ENCODE peak calls at places on chromosomes 11 and 22, in six cellular contexts. W is LHCN-M2; Z is EH; N is fibroblast of gingiva; L is fibroblast of mammary gland; F is stimulated activated naive CD8-positive, alpha-beta T cell treated with anti-CD3 and anti-CD28 coated beads, Interleukin-15, Interleukin-2, amounts not matched to agents 100 U/mL and 50 U/mL, for 24 hours. U is an unnamed sample.

GRCh38 chr22:32649515-32650200 is 151.8 kb upstream of the TIMP3 start:
- DNase-seq in W (peak), Z (peak), N (no peak), L (peak), F (peak), U (no peak)

GRCh38 chr11:110096369-110096976 is 3.3 kb downstream of the ZC3H12C start:
- DNase-seq in W (no peak), Z (no peak), N (no peak), L (no peak), F (no peak), U (no peak)

GRCh38 chr11:112537846-112538330 is 277.2 kb upstream of the PLET1 start:
- DNase-seq in W (no peak), Z (peak), N (no peak), L (no peak), F (no peak), U (no peak)

GRCh38 chr11:13834463-13834862 is 128.1 kb upstream of the SPON1 start:
- DNase-seq in W (no peak), Z (no peak), N (no peak), L (no peak), F (no peak), U (no peak)

GRCh38 chr11:47983464-47984397 is 3.4 kb downstream of the PTPRJ start:
- DNase-seq in W (no peak), Z (peak), N (no peak), L (peak), F (no peak), U (no peak)

GRCh38 chr11:870127-870413 is 27.4 kb downstream of the TSPAN4 start:
- DNase-seq in W (no peak), Z (peak), N (no peak), L (no peak), F (no peak), U (no peak)

GRCh38 chr11:113159967-113160621 is 154.3 kb upstream of the TTC12 start:
- DNase-seq in W (no peak), Z (no peak), N (no peak), L (no peak), F (no peak), U (no peak)

GRCh38 chr11:17386331-17387084 is 2.0 kb downstream of the KCNJ11 start:
- DNase-seq in W (peak), Z (peak), N (no peak), L (peak), F (peak), U (peak)

GRCh38 chr22:35191412-35191811 is 65.9 kb upstream of the HMGXB4 start:
- DNase-seq in W (peak), Z (peak), N (peak), L (peak), F (no peak), U (peak)

GRCh38 chr22:46815896-46816721 is 53.7 kb downstream of the TBC1D22A start:
- DNase-seq in W (peak), Z (peak), N (peak), L (peak), F (no peak), U (peak)

GRCh38 chr11:132790466-132790865 is 741.8 kb downstream of the OPCML start:
- DNase-seq in W (no peak), Z (no peak), N (no peak), L (no peak), F (no peak), U (no peak)

GRCh38 chr11:128135451-128135850 is 451.9 kb downstream of the ETS1 start:
- DNase-seq in W (peak), Z (no peak), N (peak), L (no peak), F (no peak), U (no peak)

GRCh38 chr11:88375927-88376470 is 38.5 kb upstream of the CTSC start:
- DNase-seq in W (no peak), Z (no peak), N (no peak), L (no peak), F (no peak), U (no peak)

U was measured in HCEC 1CT.